ENCODE peak calls at places on chromosome 1, in eight cellular contexts. One of them, this sample, is unnamed.

GRCh38 chr1:67110352-67110751 is 24.4 kb downstream of the C1orf141 start:
- DNase-seq in stomach: no peak
- DNase-seq in suprapubic skin: no peak
- DNase-seq in GM23338: no peak
- DNase-seq in transverse colon: no peak
- DNase-seq in endothelial cell of umbilical vein: no peak
- DNase-seq in H1: no peak
- DNase-seq in prostate gland: no peak
- DNase-seq in this sample: no peak

GRCh38 chr1:225653463-225654276 is 747 bp upstream of the ENAH start:
- DNase-seq in stomach: peak; percentile 64
- DNase-seq in H1: no peak
- DNase-seq in transverse colon: peak; percentile 72
- DNase-seq in suprapubic skin: peak; percentile 91
- DNase-seq in endothelial cell of umbilical vein: peak; percentile 83
- DNase-seq in prostate gland: peak; percentile 65
- DNase-seq in GM23338: peak; percentile 61
- DNase-seq in this sample: peak; percentile 76

GRCh38 chr1:84851839-84852238 is 41.2 kb downstream of the LPAR3 start:
- DNase-seq in endothelial cell of umbilical vein: no peak
- DNase-seq in H1: no peak
- DNase-seq in GM23338: no peak
- DNase-seq in suprapubic skin: no peak
- DNase-seq in transverse colon: no peak
- DNase-seq in stomach: no peak
- DNase-seq in prostate gland: no peak
- DNase-seq in this sample: no peak

GRCh38 chr1:100415217-100415778 is 63.0 kb downstream of the CDC14A start:
- DNase-seq in transverse colon: no peak
- DNase-seq in endothelial cell of umbilical vein: peak; percentile 32
- DNase-seq in H1: no peak
- DNase-seq in GM23338: no peak
- DNase-seq in prostate gland: no peak
- DNase-seq in stomach: no peak
- DNase-seq in suprapubic skin: no peak
- DNase-seq in this sample: no peak

GRCh38 chr1:119782541-119783338 is 14.0 kb upstream of the HMGCS2 start:
- DNase-seq in suprapubic skin: no peak
- DNase-seq in transverse colon: no peak
- DNase-seq in stomach: no peak
- DNase-seq in endothelial cell of umbilical vein: no peak
- DNase-seq in H1: no peak
- DNase-seq in prostate gland: no peak
- DNase-seq in GM23338: no peak
- DNase-seq in this sample: no peak

GRCh38 chr1:8348056-8348776 is 30.3 kb downstream of the SLC45A1 start:
- DNase-seq in transverse colon: no peak
- DNase-seq in suprapubic skin: peak; percentile 68
- DNase-seq in H1: no peak
- DNase-seq in prostate gland: no peak
- DNase-seq in GM23338: no peak
- DNase-seq in endothelial cell of umbilical vein: no peak
- DNase-seq in stomach: no peak
- DNase-seq in this sample: no peak

GRCh38 chr1:25992689-25993146 is 5.1 kb downstream of the PAFAH2 start:
- DNase-seq in endothelial cell of umbilical vein: no peak
- DNase-seq in stomach: no peak
- DNase-seq in H1: no peak
- DNase-seq in GM23338: no peak
- DNase-seq in prostate gland: no peak
- DNase-seq in suprapubic skin: no peak
- DNase-seq in transverse colon: no peak
- DNase-seq in this sample: no peak

GRCh38 chr1:167056529-167057296 is 33.5 kb downstream of the GPA33 start:
- DNase-seq in GM23338: peak; percentile 56
- DNase-seq in endothelial cell of umbilical vein: no peak
- DNase-seq in transverse colon: no peak
- DNase-seq in suprapubic skin: no peak
- DNase-seq in prostate gland: no peak
- DNase-seq in stomach: no peak
- DNase-seq in H1: no peak
- DNase-seq in this sample: no peak

GRCh38 chr1:160459056-160459455 is 58.7 kb downstream of the VANGL2 start:
- DNase-seq in H1: no peak
- DNase-seq in endothelial cell of umbilical vein: no peak
- DNase-seq in GM23338: no peak
- DNase-seq in transverse colon: no peak
- DNase-seq in prostate gland: no peak
- DNase-seq in suprapubic skin: no peak
- DNase-seq in stomach: no peak
- DNase-seq in this sample: no peak

GRCh38 chr1:198788561-198789064 is 149.8 kb downstream of the PTPRC start:
- DNase-seq in prostate gland: no peak
- DNase-seq in transverse colon: no peak
- DNase-seq in suprapubic skin: no peak
- DNase-seq in stomach: no peak
- DNase-seq in H1: no peak
- DNase-seq in GM23338: peak; percentile 88
- DNase-seq in endothelial cell of umbilical vein: peak; percentile 66
- DNase-seq in this sample: no peak

GRCh38 chr1:156823210-156823790 is 6.7 kb upstream of the SH2D2A start:
- DNase-seq in suprapubic skin: no peak
- DNase-seq in transverse colon: no peak
- DNase-seq in prostate gland: no peak
- DNase-seq in GM23338: no peak
- DNase-seq in stomach: no peak
- DNase-seq in endothelial cell of umbilical vein: no peak
- DNase-seq in H1: no peak
- DNase-seq in this sample: no peak

GRCh38 chr1:53155945-53156344 is 13.5 kb upstream of the SLC1A7 start:
- DNase-seq in endothelial cell of umbilical vein: no peak
- DNase-seq in prostate gland: no peak
- DNase-seq in transverse colon: no peak
- DNase-seq in suprapubic skin: no peak
- DNase-seq in H1: no peak
- DNase-seq in stomach: no peak
- DNase-seq in GM23338: no peak
- DNase-seq in this sample: no peak

GRCh38 chr1:203075249-203076030 is 10.4 kb downstream of the MYOG start:
- DNase-seq in prostate gland: no peak
- DNase-seq in transverse colon: no peak
- DNase-seq in H1: no peak
- DNase-seq in GM23338: peak; percentile 58
- DNase-seq in stomach: no peak
- DNase-seq in endothelial cell of umbilical vein: no peak
- DNase-seq in suprapubic skin: no peak
- DNase-seq in this sample: no peak

GRCh38 chr1:226296911-226297310 is 12.1 kb downstream of the LIN9 start:
- DNase-seq in prostate gland: no peak
- DNase-seq in endothelial cell of umbilical vein: no peak
- DNase-seq in GM23338: no peak
- DNase-seq in suprapubic skin: no peak
- DNase-seq in H1: no peak
- DNase-seq in stomach: no peak
- DNase-seq in transverse colon: no peak
- DNase-seq in this sample: no peak

GRCh38 chr1:38962113-38962512 is 20.5 kb upstream of the RHBDL2 start:
- DNase-seq in suprapubic skin: no peak
- DNase-seq in GM23338: no peak
- DNase-seq in endothelial cell of umbilical vein: no peak
- DNase-seq in H1: no peak
- DNase-seq in stomach: no peak
- DNase-seq in prostate gland: no peak
- DNase-seq in transverse colon: no peak
- DNase-seq in this sample: no peak

GRCh38 chr1:89365206-89365605 is 1.3 kb downstream of the GBP6 start:
- DNase-seq in H1: no peak
- DNase-seq in suprapubic skin: no peak
- DNase-seq in prostate gland: no peak
- DNase-seq in stomach: no peak
- DNase-seq in endothelial cell of umbilical vein: no peak
- DNase-seq in GM23338: no peak
- DNase-seq in transverse colon: no peak
- DNase-seq in this sample: no peak

GRCh38 chr1:64675718-64676345 is 69.0 kb upstream of the RAVER2 start:
- DNase-seq in prostate gland: no peak
- DNase-seq in endothelial cell of umbilical vein: peak; percentile 32
- DNase-seq in stomach: no peak
- DNase-seq in H1: no peak
- DNase-seq in suprapubic skin: no peak
- DNase-seq in GM23338: peak; percentile 51
- DNase-seq in transverse colon: no peak
- DNase-seq in this sample: no peak

GRCh38 chr1:74470936-74471335 is 41.5 kb downstream of the LRRC53 start:
- DNase-seq in stomach: no peak
- DNase-seq in prostate gland: no peak
- DNase-seq in transverse colon: no peak
- DNase-seq in H1: no peak
- DNase-seq in endothelial cell of umbilical vein: no peak
- DNase-seq in suprapubic skin: no peak
- DNase-seq in GM23338: peak; percentile 31
- DNase-seq in this sample: no peak

GRCh38 chr1:153543738-153544135 is 1.9 kb downstream of the S100A4 start:
- DNase-seq in suprapubic skin: no peak
- DNase-seq in GM23338: no peak
- DNase-seq in endothelial cell of umbilical vein: no peak
- DNase-seq in prostate gland: no peak
- DNase-seq in stomach: no peak
- DNase-seq in transverse colon: no peak
- DNase-seq in H1: no peak
- DNase-seq in this sample: no peak

GRCh38 chr1:153544453-153545066 is 1.0 kb downstream of the S100A4 start:
- DNase-seq in endothelial cell of umbilical vein: no peak
- DNase-seq in prostate gland: no peak
- DNase-seq in H1: no peak
- DNase-seq in suprapubic skin: no peak
- DNase-seq in GM23338: no peak
- DNase-seq in stomach: no peak
- DNase-seq in transverse colon: no peak
- DNase-seq in this sample: no peak

GRCh38 chr1:153546371-153546770 is 765 bp upstream of the S100A4 start:
- DNase-seq in endothelial cell of umbilical vein: no peak
- DNase-seq in prostate gland: no peak
- DNase-seq in transverse colon: no peak
- DNase-seq in GM23338: no peak
- DNase-seq in suprapubic skin: no peak
- DNase-seq in stomach: no peak
- DNase-seq in H1: no peak
- DNase-seq in this sample: no peak

GRCh38 chr1:153546796-153547559 is 1.4 kb upstream of the S100A4 start:
- DNase-seq in endothelial cell of umbilical vein: no peak
- DNase-seq in suprapubic skin: no peak
- DNase-seq in prostate gland: no peak
- DNase-seq in GM23338: no peak
- DNase-seq in transverse colon: peak; percentile 6
- DNase-seq in H1: no peak
- DNase-seq in stomach: no peak
- DNase-seq in this sample: no peak

GRCh38 chr1:153545067-153546055 is at the start of gene S100A4:
- DNase-seq in H1: no peak
- DNase-seq in transverse colon: peak; percentile 97
- DNase-seq in endothelial cell of umbilical vein: peak; percentile 91
- DNase-seq in stomach: peak; percentile 97
- DNase-seq in suprapubic skin: peak; percentile 97
- DNase-seq in GM23338: peak; percentile 96
- DNase-seq in prostate gland: peak; percentile 93
- DNase-seq in this sample: peak; percentile 92
- TF ChIP-seq POLR2AphosphoS5 in H1: no peak
- TF ChIP-seq POLR2AphosphoS5 in transverse colon: peak; percentile 65
- TF ChIP-seq POLR2AphosphoS5 in endothelial cell of umbilical vein: no peak
- TF ChIP-seq POLR2AphosphoS5 in stomach: peak; percentile 67
- TF ChIP-seq POLR2AphosphoS5 in suprapubic skin: peak; percentile 37
- TF ChIP-seq POLR2AphosphoS5 in GM23338: peak; percentile 56
- TF ChIP-seq POLR2AphosphoS5 in prostate gland: peak; percentile 96
- TF ChIP-seq POLR2AphosphoS5 in this sample: peak; percentile 53

DNA sequence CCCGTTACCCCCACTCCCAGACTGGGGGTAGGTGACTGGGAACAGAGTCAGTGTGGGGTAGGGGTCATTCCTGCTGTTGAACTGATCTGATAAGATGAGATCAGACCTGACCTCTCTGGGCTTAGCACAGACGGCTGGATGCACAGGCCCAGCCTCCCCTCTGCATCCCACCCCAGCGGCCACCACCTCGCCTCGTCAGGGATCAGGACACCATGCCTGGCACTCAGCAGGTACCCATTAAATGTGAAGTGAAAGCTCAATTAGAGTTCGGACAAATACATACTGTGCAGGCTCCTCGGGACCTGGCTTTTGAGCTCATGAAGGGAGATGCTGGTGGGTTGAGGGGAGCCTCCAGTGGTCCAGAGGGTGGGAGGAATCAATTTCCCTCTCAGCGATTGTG is 15.7 kb downstream of the SOX13 start:
- DNase-seq in transverse colon: no peak
- DNase-seq in prostate gland: no peak
- DNase-seq in GM23338: no peak
- DNase-seq in endothelial cell of umbilical vein: no peak
- DNase-seq in suprapubic skin: no peak
- DNase-seq in H1: no peak
- DNase-seq in stomach: no peak
- DNase-seq in this sample: no peak
- H3K4me3 ChIP-seq in transverse colon: no peak overlapping the region
- H3K4me3 ChIP-seq in prostate gland: peak overlapping the region; percentile 26
- H3K4me3 ChIP-seq in GM23338: no peak overlapping the region
- H3K4me3 ChIP-seq in endothelial cell of umbilical vein: no peak overlapping the region
- H3K4me3 ChIP-seq in suprapubic skin: peak overlapping the region; percentile 26
- H3K4me3 ChIP-seq in H1: no peak overlapping the region
- H3K4me3 ChIP-seq in stomach: no peak overlapping the region
- H3K4me3 ChIP-seq in this sample: peak overlapping the region; percentile 47

DNA sequence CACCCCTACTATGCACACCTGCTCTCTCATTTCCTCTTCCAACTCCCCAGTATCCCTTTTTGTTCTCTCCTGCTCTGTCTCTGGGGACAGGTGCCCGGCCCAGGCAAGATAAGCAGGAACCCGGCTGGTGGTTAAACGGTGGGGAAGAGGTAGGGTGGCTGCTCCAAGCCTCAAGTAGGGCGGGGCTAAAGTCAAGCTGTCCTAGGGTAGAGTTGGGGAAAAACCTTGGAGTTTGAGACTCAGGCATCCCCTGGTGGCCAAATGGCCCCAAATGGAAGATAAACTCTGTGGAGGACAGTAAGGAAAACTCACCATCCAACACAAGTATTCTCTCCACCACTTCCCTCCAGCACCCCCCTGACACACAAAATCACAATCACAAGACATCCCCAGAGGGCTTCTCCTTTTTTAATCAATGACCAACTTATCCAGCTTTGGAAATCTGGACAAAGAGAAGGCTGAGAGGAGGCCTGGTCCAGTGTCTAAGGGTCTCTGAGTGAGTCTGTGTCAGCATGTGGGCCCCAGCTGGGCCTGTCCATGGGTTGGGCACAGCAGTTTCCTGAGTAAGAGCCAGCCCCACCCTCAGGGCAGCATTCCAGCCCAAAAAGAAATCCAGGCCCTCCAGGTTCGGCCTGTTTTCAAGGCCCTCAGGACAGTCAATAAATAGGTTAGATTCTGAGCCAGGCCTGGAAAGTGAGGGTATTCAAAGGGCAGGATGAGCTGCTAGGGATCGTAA is 9.8 kb downstream of the POMGNT1 start:
- DNase-seq in prostate gland: peak; percentile 75
- DNase-seq in H1: no peak
- DNase-seq in GM23338: peak; percentile 49
- DNase-seq in endothelial cell of umbilical vein: no peak
- DNase-seq in suprapubic skin: no peak
- DNase-seq in stomach: peak; percentile 61
- DNase-seq in transverse colon: peak; percentile 55
- DNase-seq in this sample: no peak
- H3K27ac ChIP-seq in prostate gland: peak overlapping the region; percentile 84
- H3K27ac ChIP-seq in H1: no peak overlapping the region
- H3K27ac ChIP-seq in GM23338: no peak overlapping the region
- H3K27ac ChIP-seq in endothelial cell of umbilical vein: no peak overlapping the region
- H3K27ac ChIP-seq in suprapubic skin: no peak overlapping the region
- H3K27ac ChIP-seq in stomach: peak overlapping the region; percentile 90
- H3K27ac ChIP-seq in transverse colon: peak overlapping the region; percentile 85
- H3K27ac ChIP-seq in this sample: peak overlapping the region; percentile 67

GRCh38 chr1:40421694-40422384 is 28.4 kb upstream of the ZFP69B start:
- DNase-seq in endothelial cell of umbilical vein: no peak
- DNase-seq in stomach: peak; percentile 37
- DNase-seq in GM23338: no peak
- DNase-seq in prostate gland: no peak
- DNase-seq in H1: no peak
- DNase-seq in transverse colon: no peak
- DNase-seq in suprapubic skin: no peak
- DNase-seq in this sample: no peak
- TF ChIP-seq POLR2AphosphoS5 in endothelial cell of umbilical vein: no peak
- TF ChIP-seq POLR2AphosphoS5 in stomach: no peak
- TF ChIP-seq POLR2AphosphoS5 in GM23338: no peak
- TF ChIP-seq POLR2AphosphoS5 in prostate gland: no peak
- TF ChIP-seq POLR2AphosphoS5 in H1: no peak
- TF ChIP-seq POLR2AphosphoS5 in transverse colon: no peak
- TF ChIP-seq POLR2AphosphoS5 in suprapubic skin: no peak
- TF ChIP-seq POLR2AphosphoS5 in this sample: no peak

This sample was measured in breast epithelium.